ENCODE peak calls at places on chromosome 14, in seven cellular contexts. K, G, H, I, T, M and A are unnamed samples.

GRCh38 chr14:69105326-69105725 is 47.6 kb downstream of the DCAF5 start:
- DNase-seq in T (no peak), H (no peak), G (peak), M (peak), K (no peak), I (peak), A (no peak)

GRCh38 chr14:83913466-83913865 is 1616.5 kb upstream of the FLRT2 start:
- DNase-seq in G (peak), H (no peak), K (no peak), I (peak), T (no peak), M (no peak), A (no peak)

GRCh38 chr14:68239988-68240387 is 420.4 kb downstream of the RAD51B start:
- DNase-seq in M (peak), T (no peak), G (peak), K (no peak), I (no peak), H (no peak), A (no peak)

GRCh38 chr14:67766035-67766680 is 50.2 kb downstream of the ZFYVE26 start:
- DNase-seq in I (no peak), M (no peak), T (no peak), G (no peak), H (no peak), K (no peak), A (no peak)

GRCh38 chr14:76149196-76149595 is 2.5 kb upstream of the GPATCH2L start:
- DNase-seq in G (no peak), M (no peak), T (no peak), K (no peak), H (no peak), I (no peak), A (no peak)

GRCh38 chr14:56891226-56891625 is 80.9 kb upstream of the OTX2 start:
- DNase-seq in H (no peak), I (no peak), T (no peak), K (no peak), G (no peak), M (no peak), A (no peak)

GRCh38 chr14:102493096-102493495 is 16.5 kb downstream of the ANKRD9 start:
- DNase-seq in G (no peak), M (no peak), T (no peak), K (no peak), I (no peak), H (no peak), A (no peak)

GRCh38 chr14:36256131-36256801 is 64.2 kb downstream of the MBIP start:
- DNase-seq in K (no peak), T (peak), G (peak), M (no peak), I (peak), H (no peak), A (no peak)

GRCh38 chr14:24694680-24695079 is 60.7 kb upstream of the GZMB start:
- DNase-seq in K (no peak), H (no peak), G (no peak), T (no peak), M (no peak), I (no peak), A (no peak)

GRCh38 chr14:67263499-67264149 is 22.4 kb downstream of the PALS1 start:
- DNase-seq in M (peak), I (peak), K (no peak), T (no peak), G (peak), H (no peak), A (no peak)

GRCh38 chr14:81144811-81145598 is 75.8 kb downstream of the GTF2A1 start:
- DNase-seq in H (no peak), G (no peak), I (peak), K (no peak), M (no peak), T (no peak), A (no peak)

GRCh38 chr14:71478542-71478941 is 453.7 kb upstream of the RGS6 start:
- DNase-seq in H (no peak), G (peak), T (no peak), I (peak), K (no peak), M (peak), A (no peak)

GRCh38 chr14:95431199-95432145 is 85.0 kb downstream of the SYNE3 start:
- DNase-seq in G (peak), H (peak), T (no peak), I (peak), M (peak), K (no peak), A (no peak)

GRCh38 chr14:49907186-49907585 is 14.3 kb downstream of the ARF6 start:
- DNase-seq in M (no peak), I (no peak), K (no peak), T (no peak), G (no peak), H (no peak), A (no peak)

GRCh38 chr14:89351364-89351957 is 65.6 kb downstream of the FOXN3 start:
- DNase-seq in K (no peak), M (peak), T (peak), H (peak), I (peak), G (peak), A (no peak)

GRCh38 chr14:96926006-96926405 is 128.8 kb downstream of the VRK1 start:
- DNase-seq in H (no peak), T (no peak), G (no peak), K (no peak), M (no peak), I (no peak), A (no peak)

GRCh38 chr14:90544971-90545370 is 148.1 kb downstream of the CALM1 start:
- DNase-seq in M (no peak), H (no peak), I (no peak), T (no peak), K (no peak), G (no peak), A (no peak)

GRCh38 chr14:68786491-68787234 is 6.2 kb downstream of the ZFP36L1 start:
- DNase-seq in H (no peak), G (peak), M (peak), I (peak), T (no peak), K (no peak), A (no peak)

GRCh38 chr14:55976619-55977018 is 141.6 kb upstream of the PELI2 start:
- DNase-seq in H (no peak), I (no peak), M (no peak), G (no peak), K (no peak), T (no peak), A (no peak)

GRCh38 chr14:71361335-71361734 is 454.1 kb downstream of the PCNX1 start:
- DNase-seq in I (no peak), G (peak), K (no peak), M (peak), T (no peak), H (no peak), A (no peak)

GRCh38 chr14:95520346-95520745 is 3.9 kb upstream of the SYNE3 start:
- DNase-seq in I (no peak), T (no peak), G (no peak), K (no peak), H (no peak), M (no peak), A (no peak)

GRCh38 chr14:61103541-61104339 is 122.7 kb downstream of the SLC38A6 start:
- DNase-seq in M (peak), T (peak), K (no peak), I (peak), G (peak), H (no peak), A (no peak)

GRCh38 chr14:23454445-23454856 is 15.1 kb upstream of the NGDN start:
- DNase-seq in G (no peak), K (no peak), I (no peak), H (no peak), T (no peak), M (no peak), A (no peak)

GRCh38 chr14:104356738-104357688 is 218.6 kb downstream of the KIF26A start:
- DNase-seq in G (no peak), M (no peak), H (no peak), K (peak), T (no peak), I (no peak), A (no peak)

GRCh38 chr14:34912182-34912581 is 37.0 kb upstream of the BAZ1A start:
- DNase-seq in K (no peak), T (no peak), G (peak), I (no peak), M (no peak), H (no peak), A (no peak)

GRCh38 chr14:72104011-72104613 is 171.9 kb downstream of the RGS6 start:
- DNase-seq in I (no peak), H (peak), T (no peak), M (no peak), K (no peak), G (peak), A (peak)

GRCh38 chr14:96139879-96140278 is 64.8 kb upstream of the BDKRB2 start:
- DNase-seq in I (no peak), T (no peak), H (no peak), G (no peak), K (no peak), M (no peak), A (no peak)

GRCh38 chr14:32006267-32007110 is 70.6 kb upstream of the ARHGAP5 start:
- DNase-seq in K (no peak), H (no peak), T (no peak), I (no peak), M (no peak), G (peak), A (no peak)

GRCh38 chr14:33062476-33062875 is 123.8 kb downstream of the NPAS3 start:
- DNase-seq in T (no peak), G (no peak), M (no peak), I (no peak), H (no peak), K (no peak), A (no peak)

GRCh38 chr14:54147285-54147684 is 190.7 kb upstream of the BMP4 start:
- DNase-seq in K (no peak), G (peak), H (no peak), M (peak), T (no peak), I (no peak), A (no peak)

GRCh38 chr14:64089920-64090319 is 204.3 kb downstream of the ESR2 start:
- DNase-seq in I (peak), K (no peak), G (no peak), M (no peak), T (no peak), H (no peak), A (no peak)

GRCh38 chr14:95460647-95461478 is 55.6 kb downstream of the SYNE3 start:
- DNase-seq in I (peak), H (no peak), T (no peak), G (peak), M (peak), K (no peak), A (no peak)

GRCh38 chr14:103015426-103015825 is 41.9 kb downstream of the CDC42BPB start:
- DNase-seq in M (no peak), I (no peak), G (no peak), H (no peak), T (no peak), K (no peak), A (no peak)

GRCh38 chr14:80560800-80561199 is 349.5 kb upstream of the DIO2 start:
- DNase-seq in K (no peak), G (no peak), M (no peak), T (no peak), H (no peak), I (no peak), A (no peak)

GRCh38 chr14:85463512-85463911 is 66.4 kb upstream of the FLRT2 start:
- DNase-seq in T (peak), K (no peak), I (no peak), H (no peak), M (no peak), G (peak), A (no peak)

GRCh38 chr14:102246071-102246470 is 58.9 kb downstream of the MOK start:
- DNase-seq in T (no peak), I (no peak), H (no peak), G (no peak), M (no peak), K (no peak), A (no peak)

GRCh38 chr14:68734231-68734732 is 58.6 kb downstream of the ZFP36L1 start:
- DNase-seq in G (no peak), K (no peak), H (no peak), I (no peak), M (no peak), T (no peak), A (no peak)

GRCh38 chr14:75123991-75124390 is 2.9 kb downstream of the NEK9 start:
- DNase-seq in G (peak), H (no peak), T (peak), I (peak), K (no peak), M (peak), A (peak)

GRCh38 chr14:69803753-69804152 is 6.7 kb upstream of the SLC10A1 start:
- DNase-seq in T (no peak), M (no peak), G (peak), K (no peak), H (no peak), I (no peak), A (no peak)

GRCh38 chr14:58082491-58083098 is 69.4 kb downstream of the ARMH4 start:
- DNase-seq in K (no peak), H (no peak), M (peak), G (peak), T (no peak), I (peak), A (no peak)

DNA sequence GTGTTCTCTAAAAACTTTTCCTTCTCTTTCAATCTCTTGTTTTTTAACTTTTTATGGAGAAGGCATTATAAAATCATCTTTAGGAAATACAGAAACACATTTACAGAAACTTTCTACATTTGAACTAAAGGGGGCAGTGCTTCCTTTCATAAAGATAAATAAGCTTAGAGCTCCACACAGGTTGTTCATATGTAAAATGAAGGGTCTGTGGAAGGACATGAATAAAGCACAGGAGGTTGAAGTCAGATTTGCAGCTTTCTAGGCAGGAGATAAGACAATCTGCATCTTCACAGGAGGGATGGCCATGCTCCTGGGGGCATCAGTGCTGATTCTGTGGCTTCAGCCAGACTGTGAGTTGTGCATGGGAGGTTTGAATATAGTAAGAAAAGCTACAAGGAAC is 426.0 kb downstream of the DAD1 start:
- DNase-seq in T (no peak), K (no peak), G (peak), I (peak), H (no peak), M (peak), A (no peak)
- TF ChIP-seq CTCF in T (no peak), K (no peak), G (peak), I (no peak), H (peak), M (peak), A (no peak)

GRCh38 chr14:92988786-92989755 is 66.1 kb downstream of the CHGA start:
- DNase-seq in I (no peak), G (no peak), K (no peak), T (no peak), H (no peak), M (no peak), A (no peak)

GRCh38 chr14:92987148-92987570 is 64.2 kb downstream of the CHGA start:
- DNase-seq in K (no peak), T (no peak), M (no peak), G (no peak), I (no peak), H (no peak), A (no peak)

GRCh38 chr14:92986254-92987147 is 63.6 kb downstream of the CHGA start:
- DNase-seq in H (no peak), G (peak), M (peak), K (no peak), I (peak), T (peak), A (no peak)

GRCh38 chr14:92985521-92985920 is 62.6 kb downstream of the CHGA start:
- DNase-seq in G (no peak), M (no peak), T (no peak), I (no peak), K (no peak), H (no peak), A (no peak)

DNA sequence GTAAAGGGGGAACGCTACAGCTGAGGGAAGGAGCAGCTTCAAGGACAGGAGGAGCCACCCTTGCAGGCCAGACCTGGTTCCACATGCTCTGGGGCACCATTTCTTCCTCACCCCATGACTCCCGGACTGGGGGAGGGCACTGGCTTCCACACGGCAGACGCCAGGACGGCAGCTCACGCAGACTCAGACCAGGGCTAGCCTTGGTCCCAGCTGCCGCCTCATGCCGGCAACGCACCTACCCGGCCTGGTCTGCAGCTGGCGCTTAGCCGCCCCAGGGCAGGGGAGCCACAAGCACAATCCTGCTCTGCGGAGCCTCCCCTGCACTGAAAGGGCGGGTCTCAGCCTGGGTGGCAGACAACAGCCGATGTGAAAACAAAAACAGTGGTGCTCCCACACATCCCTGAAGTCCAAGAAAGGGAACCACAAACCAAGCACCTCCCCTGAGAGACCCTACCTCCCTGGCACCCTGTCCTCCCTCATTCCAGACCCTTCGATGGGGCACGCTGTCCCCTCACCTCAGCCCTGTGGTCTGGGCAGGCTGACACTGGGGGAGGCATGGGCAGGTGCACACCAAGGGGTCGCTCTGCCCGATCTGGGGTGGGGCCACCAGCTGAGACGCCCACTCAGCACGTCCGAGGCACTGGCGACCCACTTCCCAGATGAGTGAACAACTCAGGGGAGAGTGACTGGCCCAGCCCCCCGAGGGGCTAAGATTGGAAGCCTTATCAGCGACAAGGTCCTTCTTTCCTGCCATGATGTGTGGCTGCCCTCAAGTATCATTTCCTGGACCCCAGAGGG is 65.0 kb downstream of the CHGA start:
- DNase-seq in I (no peak), T (no peak), M (no peak), H (no peak), G (no peak), K (no peak), A (no peak)
- TF ChIP-seq CTCF in I (no peak), T (no peak), M (no peak), H (no peak), G (no peak), K (no peak), A (no peak)

GRCh38 chr14:29042546-29042945 is 276.0 kb downstream of the FOXG1 start:
- DNase-seq in T (no peak), K (no peak), G (no peak), H (no peak), I (no peak), M (no peak), A (no peak)
- TF ChIP-seq CTCF in T (no peak), K (no peak), G (no peak), H (no peak), I (no peak), M (no peak), A (no peak)

DNA sequence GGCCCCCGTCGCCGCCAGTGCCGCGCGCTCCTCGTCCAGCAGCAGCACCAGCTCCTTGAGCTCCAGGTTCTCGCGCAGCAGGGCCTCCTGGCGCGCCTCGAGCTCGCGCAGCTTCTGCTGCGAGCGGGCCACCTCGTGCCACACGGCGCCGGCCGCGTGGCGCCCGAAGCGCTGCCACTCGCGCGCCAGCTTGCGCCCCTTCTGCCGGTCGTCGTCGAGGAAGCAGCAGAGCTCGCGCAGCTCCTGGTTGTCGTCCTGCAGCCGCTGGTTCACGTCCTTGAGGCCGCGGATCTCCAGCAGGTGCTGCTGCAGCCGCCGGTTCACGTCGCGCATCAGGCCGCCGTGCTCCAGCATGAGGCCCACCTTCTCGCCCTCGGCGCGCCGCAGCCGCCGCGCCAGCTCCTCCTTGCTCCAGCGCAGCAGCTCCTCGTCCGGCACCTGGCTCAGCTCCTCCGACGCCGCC is 505 bp downstream of the CCDC85C start:
- DNase-seq in M (peak), K (no peak), H (peak), G (peak), I (no peak), T (no peak), A (peak)
- TF ChIP-seq CTCF in M (no peak), K (no peak), H (peak), G (no peak), I (no peak), T (no peak), A (no peak)

DNA sequence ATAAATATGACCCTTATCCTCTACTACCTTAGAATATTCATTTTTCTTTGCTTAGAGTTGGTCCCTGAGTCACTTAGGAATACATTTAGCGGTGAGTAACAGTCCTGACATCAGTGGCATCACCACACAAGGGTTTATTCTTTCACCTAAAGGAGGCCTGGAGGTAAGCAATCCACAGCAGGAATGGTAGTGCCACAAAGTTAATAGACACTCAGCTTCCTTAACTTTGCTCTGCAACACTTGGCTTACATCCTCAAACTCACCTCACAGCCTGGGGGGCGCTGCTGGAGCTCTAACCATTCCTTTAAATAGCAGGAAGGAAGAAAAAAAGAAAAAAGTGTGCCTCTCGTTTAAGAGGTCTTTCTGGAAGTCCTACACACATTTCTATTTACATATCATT is 29.1 kb downstream of the BBOF1 start:
- DNase-seq in G (peak), M (peak), I (no peak), H (no peak), T (no peak), K (no peak), A (no peak)
- TF ChIP-seq CTCF in G (peak), M (peak), I (no peak), H (no peak), T (no peak), K (no peak), A (no peak)

GRCh38 chr14:30375280-30375892 is 183.6 kb upstream of the G2E3 start:
- DNase-seq in K (peak), I (peak), G (peak), T (peak), M (peak), H (peak), A (peak)
- TF ChIP-seq CTCF in K (peak), I (peak), G (peak), T (peak), M (peak), H (peak), A (peak)

GRCh38 chr14:30874120-30874998 is at the start of gene COCH:
- DNase-seq in I (no peak), M (no peak), H (no peak), G (no peak), K (no peak), T (no peak), A (no peak)
- TF ChIP-seq CTCF in I (no peak), M (peak), H (no peak), G (no peak), K (no peak), T (no peak), A (peak)